ENCODE peak calls at places on chromosomes 1 and 21, in nine cellular contexts. V, M, O, F, P, Y, H, B and R are unnamed samples.

GRCh38 chr1:39957299-39958020 is 2.5 kb downstream of the MFSD2A start:
- DNase-seq in V (peak), M (no peak), O (no peak), F (peak), P (peak), Y (no peak), H (no peak), B (no peak), R (no peak)

GRCh38 chr1:161019767-161020572 is 982 bp downstream of the F11R start:
- DNase-seq in V (no peak), M (peak), O (no peak), F (no peak), P (peak), Y (peak), H (no peak), B (no peak), R (no peak)

GRCh38 chr1:65079941-65080340 is 68.1 kb upstream of the AK4 start:
- DNase-seq in V (peak), M (no peak), O (no peak), F (peak), P (peak), Y (no peak), H (no peak), B (no peak), R (no peak)

GRCh38 chr1:162081316-162081715 is 11.8 kb downstream of the NOS1AP start:
- DNase-seq in V (no peak), M (no peak), O (no peak), F (no peak), P (peak), Y (no peak), H (no peak), B (no peak), R (no peak)

GRCh38 chr1:231934797-231935196 is 308.2 kb downstream of the DISC1 start:
- DNase-seq in V (no peak), M (no peak), O (no peak), F (peak), P (peak), Y (peak), H (no peak), B (no peak), R (peak)

GRCh38 chr1:32877211-32878110 is 6.7 kb upstream of the FNDC5 start:
- DNase-seq in V (no peak), M (no peak), O (no peak), F (no peak), P (no peak), Y (no peak), H (peak), B (no peak), R (no peak)

GRCh38 chr1:33369081-33369480 is 48.2 kb upstream of the A3GALT2 start:
- DNase-seq in V (no peak), M (no peak), O (no peak), F (no peak), P (no peak), Y (no peak), H (no peak), B (no peak), R (no peak)

GRCh38 chr1:193479187-193479586 is 292.8 kb upstream of the B3GALT2 start:
- DNase-seq in V (no peak), M (peak), O (no peak), F (no peak), P (no peak), Y (no peak), H (no peak), B (no peak), R (no peak)

GRCh38 chr1:181562395-181562794 is 79.1 kb downstream of the CACNA1E start:
- DNase-seq in V (no peak), M (peak), O (no peak), F (no peak), P (no peak), Y (no peak), H (no peak), B (no peak), R (no peak)

GRCh38 chr1:100343897-100344296 is 8.4 kb upstream of the CDC14A start:
- DNase-seq in V (no peak), M (no peak), O (no peak), F (no peak), P (no peak), Y (no peak), H (no peak), B (no peak), R (no peak)

GRCh38 chr1:69913967-69914366 is 291.4 kb downstream of the LRRC40 start:
- DNase-seq in V (peak), M (no peak), O (no peak), F (peak), P (peak), Y (no peak), H (no peak), B (no peak), R (no peak)

GRCh38 chr21:45142469-45142868 is 68.1 kb downstream of the ADARB1 start:
- DNase-seq in V (peak), M (no peak), O (no peak), F (peak), P (peak), Y (no peak), H (peak), B (no peak), R (no peak)

GRCh38 chr1:56831874-56832693 is 12.9 kb upstream of the FYB2 start:
- DNase-seq in V (peak), M (peak), O (peak), F (peak), P (peak), Y (peak), H (peak), B (no peak), R (peak)

GRCh38 chr1:12007204-12007603 is 12.1 kb upstream of the MIIP start:
- DNase-seq in V (no peak), M (no peak), O (no peak), F (no peak), P (no peak), Y (no peak), H (no peak), B (no peak), R (no peak)

GRCh38 chr1:156689960-156690672 is 12.9 kb upstream of the NES start:
- DNase-seq in V (peak), M (no peak), O (no peak), F (no peak), P (no peak), Y (no peak), H (no peak), B (no peak), R (no peak)

GRCh38 chr1:3032970-3033794 is 11.9 kb downstream of the ACTRT2 start:
- DNase-seq in V (no peak), M (no peak), O (no peak), F (no peak), P (no peak), Y (no peak), H (peak), B (no peak), R (no peak)

GRCh38 chr1:41619511-41620364 is 135.3 kb upstream of the EDN2 start:
- DNase-seq in V (no peak), M (no peak), O (no peak), F (no peak), P (no peak), Y (no peak), H (no peak), B (no peak), R (no peak)

GRCh38 chr1:119422631-119423030 is 7.7 kb downstream of the HSD3B2 start:
- DNase-seq in V (no peak), M (peak), O (no peak), F (no peak), P (no peak), Y (no peak), H (no peak), B (no peak), R (no peak)

GRCh38 chr1:216846339-216846738 is 123.1 kb upstream of the ESRRG start:
- DNase-seq in V (no peak), M (no peak), O (no peak), F (no peak), P (no peak), Y (no peak), H (no peak), B (no peak), R (no peak)

GRCh38 chr1:3403388-3404179 is 50.9 kb upstream of the ARHGEF16 start:
- DNase-seq in V (no peak), M (no peak), O (no peak), F (no peak), P (no peak), Y (no peak), H (no peak), B (no peak), R (no peak)

GRCh38 chr1:7159116-7159781 is 374.0 kb downstream of the CAMTA1 start:
- DNase-seq in V (no peak), M (no peak), O (no peak), F (no peak), P (no peak), Y (no peak), H (no peak), B (no peak), R (no peak)

GRCh38 chr1:218568962-218569530 is 223.9 kb downstream of the TGFB2 start:
- DNase-seq in V (peak), M (no peak), O (no peak), F (no peak), P (no peak), Y (no peak), H (no peak), B (no peak), R (no peak)

GRCh38 chr1:17434016-17434415 is 5.5 kb downstream of the RCC2 start:
- DNase-seq in V (no peak), M (no peak), O (no peak), F (no peak), P (no peak), Y (no peak), H (no peak), B (no peak), R (no peak)

GRCh38 chr1:215833936-215834729 is 267.0 kb downstream of the KCTD3 start:
- DNase-seq in V (peak), M (no peak), O (no peak), F (peak), P (no peak), Y (no peak), H (no peak), B (no peak), R (no peak)

GRCh38 chr21:32728455-32729237 is 833 bp upstream of the SYNJ1 start:
- DNase-seq in V (no peak), M (no peak), O (no peak), F (no peak), P (no peak), Y (no peak), H (no peak), B (no peak), R (no peak)

GRCh38 chr1:36879613-36880012 is 154.7 kb downstream of the GRIK3 start:
- DNase-seq in V (no peak), M (no peak), O (no peak), F (no peak), P (no peak), Y (no peak), H (no peak), B (no peak), R (no peak)

GRCh38 chr1:37047487-37047886 is 13.2 kb upstream of the GRIK3 start:
- DNase-seq in V (no peak), M (no peak), O (no peak), F (no peak), P (no peak), Y (no peak), H (no peak), B (no peak), R (no peak)

GRCh38 chr1:15007842-15008241 is 145.7 kb upstream of the TMEM51 start:
- DNase-seq in V (no peak), M (no peak), O (no peak), F (no peak), P (no peak), Y (no peak), H (no peak), B (no peak), R (no peak)

GRCh38 chr1:9292361-9293240 is at the start of gene SPSB1:
- DNase-seq in V (peak), M (peak), O (peak), F (peak), P (peak), Y (peak), H (peak), B (no peak), R (no peak)

DNA sequence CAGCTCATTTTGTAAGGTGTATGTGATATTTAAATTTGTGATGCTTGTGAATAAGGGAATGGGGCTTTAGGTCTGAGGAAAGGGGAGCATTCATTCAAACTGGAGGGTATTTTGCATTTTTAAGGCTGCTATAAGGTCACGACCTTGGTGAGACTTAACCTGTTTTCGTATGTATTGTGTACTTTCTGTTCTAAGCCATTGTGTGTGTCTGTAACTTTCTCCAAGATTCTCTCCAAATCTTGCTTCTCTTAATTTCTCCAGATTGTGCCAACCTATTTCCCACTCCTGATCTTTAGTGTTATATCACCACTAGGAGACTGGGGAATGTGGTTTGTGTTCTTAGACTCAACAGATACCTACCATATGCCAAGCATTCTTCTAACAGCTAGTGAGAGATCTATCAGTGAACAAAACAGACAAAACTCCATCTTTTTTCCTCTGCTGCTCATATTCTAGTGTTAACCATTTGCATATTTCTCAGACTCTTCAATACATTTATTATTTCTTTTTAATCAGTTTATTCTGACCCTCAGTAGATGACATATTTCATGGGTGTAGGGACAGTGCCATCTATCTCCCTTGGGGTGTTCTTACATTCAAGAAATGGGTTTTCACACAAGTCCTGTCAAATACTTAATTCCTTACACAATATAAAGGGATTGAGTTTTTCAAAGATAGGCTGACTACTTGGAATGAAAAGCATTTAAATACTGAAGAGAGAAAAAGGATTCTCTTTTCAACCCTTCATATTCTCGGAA is 27.5 kb downstream of the ATP1B1 start:
- DNase-seq in V (peak), M (peak), O (no peak), F (no peak), P (peak), Y (no peak), H (no peak), B (no peak), R (no peak)
- TF ChIP-seq CTCF in V (peak), M (peak), O (no peak), F (peak), P (no peak), Y (no peak), H (no peak), B (peak), R (no peak)

GRCh38 chr1:25484096-25484495 is 53.4 kb downstream of the MACO1 start:
- DNase-seq in V (no peak), M (no peak), O (no peak), F (no peak), P (no peak), Y (no peak), H (peak), B (no peak), R (no peak)

GRCh38 chr1:25486602-25487001 is 55.9 kb downstream of the MACO1 start:
- DNase-seq in V (peak), M (no peak), O (no peak), F (peak), P (peak), Y (no peak), H (no peak), B (no peak), R (no peak)

GRCh38 chr1:25485536-25486235 is 55.0 kb downstream of the MACO1 start:
- DNase-seq in V (no peak), M (no peak), O (no peak), F (no peak), P (no peak), Y (no peak), H (no peak), B (no peak), R (no peak)

GRCh38 chr1:25484533-25484932 is 53.8 kb downstream of the MACO1 start:
- DNase-seq in V (no peak), M (no peak), O (no peak), F (no peak), P (no peak), Y (no peak), H (no peak), B (no peak), R (no peak)

GRCh38 chr1:25487628-25488027 is 55.8 kb upstream of the LDLRAP1 start:
- DNase-seq in V (no peak), M (peak), O (peak), F (no peak), P (no peak), Y (no peak), H (no peak), B (no peak), R (no peak)
- TF ChIP-seq CTCF in V (peak), M (peak), O (peak), F (peak), P (peak), Y (peak), H (no peak), B (peak), R (peak)

GRCh38 chr21:15272591-15272990 is 207.8 kb upstream of the NRIP1 start:
- DNase-seq in V (peak), M (no peak), O (no peak), F (no peak), P (peak), Y (no peak), H (no peak), B (no peak), R (no peak)

GRCh38 chr21:15273244-15273643 is 208.4 kb upstream of the NRIP1 start:
- DNase-seq in V (no peak), M (no peak), O (no peak), F (no peak), P (no peak), Y (no peak), H (no peak), B (no peak), R (no peak)

GRCh38 chr21:15275615-15276228 is 210.9 kb upstream of the NRIP1 start:
- DNase-seq in V (no peak), M (no peak), O (no peak), F (no peak), P (no peak), Y (no peak), H (no peak), B (no peak), R (no peak)

GRCh38 chr21:15276243-15276642 is 211.4 kb upstream of the NRIP1 start:
- DNase-seq in V (no peak), M (no peak), O (no peak), F (no peak), P (no peak), Y (no peak), H (no peak), B (no peak), R (no peak)

GRCh38 chr21:15274701-15275255 is 210.0 kb upstream of the NRIP1 start:
- DNase-seq in V (no peak), M (no peak), O (no peak), F (no peak), P (no peak), Y (no peak), H (no peak), B (no peak), R (no peak)
- TF ChIP-seq CTCF in V (no peak), M (no peak), O (no peak), F (no peak), P (no peak), Y (no peak), H (no peak), B (no peak), R (no peak)

GRCh38 chr1:67491280-67491679 is 61.1 kb upstream of the SERBP1 start:
- DNase-seq in V (no peak), M (no peak), O (no peak), F (no peak), P (no peak), Y (no peak), H (no peak), B (no peak), R (no peak)

GRCh38 chr1:67493148-67493547 is 62.9 kb upstream of the SERBP1 start:
- DNase-seq in V (no peak), M (no peak), O (no peak), F (no peak), P (no peak), Y (no peak), H (no peak), B (no peak), R (no peak)

GRCh38 chr1:67485046-67485811 is 55.0 kb upstream of the SERBP1 start:
- DNase-seq in V (no peak), M (no peak), O (no peak), F (no peak), P (no peak), Y (no peak), H (no peak), B (no peak), R (no peak)

GRCh38 chr1:67484492-67484891 is 54.3 kb upstream of the SERBP1 start:
- DNase-seq in V (no peak), M (no peak), O (no peak), F (no peak), P (peak), Y (no peak), H (no peak), B (no peak), R (no peak)

GRCh38 chr1:67489643-67490042 is 59.4 kb upstream of the SERBP1 start:
- DNase-seq in V (peak), M (peak), O (no peak), F (peak), P (peak), Y (peak), H (no peak), B (no peak), R (no peak)
- TF ChIP-seq CTCF in V (peak), M (peak), O (no peak), F (peak), P (peak), Y (no peak), H (no peak), B (peak), R (peak)

DNA sequence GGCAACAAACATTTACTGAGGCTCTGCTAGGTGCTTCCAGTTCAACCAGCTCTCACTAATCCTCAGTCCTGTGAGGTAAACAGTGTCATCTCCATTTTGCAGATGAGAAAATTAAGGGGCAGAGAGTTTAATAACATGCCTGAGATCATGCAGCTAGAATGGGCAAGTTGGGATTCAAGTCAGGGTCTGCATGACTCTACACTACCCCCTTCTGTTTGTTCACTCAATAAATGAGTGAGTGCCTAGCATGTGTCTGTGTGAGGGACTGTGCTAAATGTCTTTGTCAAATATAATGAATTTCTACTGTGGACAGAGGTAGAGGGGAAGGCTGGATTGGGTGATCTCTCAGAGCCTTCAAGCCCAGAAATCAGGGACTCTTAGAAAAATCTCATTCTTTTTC is 4.5 kb downstream of the PEF1 start:
- DNase-seq in V (no peak), M (no peak), O (no peak), F (no peak), P (no peak), Y (no peak), H (no peak), B (no peak), R (no peak)
- TF ChIP-seq CTCF in V (no peak), M (no peak), O (no peak), F (no peak), P (no peak), Y (no peak), H (no peak), B (no peak), R (peak)

GRCh38 chr1:240169188-240169587 is 77.5 kb downstream of the FMN2 start:
- DNase-seq in V (peak), M (no peak), O (no peak), F (peak), P (no peak), Y (peak), H (no peak), B (no peak), R (no peak)
- TF ChIP-seq CTCF in V (peak), M (no peak), O (peak), F (peak), P (peak), Y (no peak), H (no peak), B (peak), R (peak)

GRCh38 chr1:210775289-210775688 is 358.7 kb downstream of the KCNH1 start:
- DNase-seq in V (no peak), M (no peak), O (no peak), F (no peak), P (no peak), Y (no peak), H (no peak), B (no peak), R (no peak)
- TF ChIP-seq CTCF in V (no peak), M (no peak), O (no peak), F (no peak), P (no peak), Y (no peak), H (no peak), B (no peak), R (no peak)

DNA sequence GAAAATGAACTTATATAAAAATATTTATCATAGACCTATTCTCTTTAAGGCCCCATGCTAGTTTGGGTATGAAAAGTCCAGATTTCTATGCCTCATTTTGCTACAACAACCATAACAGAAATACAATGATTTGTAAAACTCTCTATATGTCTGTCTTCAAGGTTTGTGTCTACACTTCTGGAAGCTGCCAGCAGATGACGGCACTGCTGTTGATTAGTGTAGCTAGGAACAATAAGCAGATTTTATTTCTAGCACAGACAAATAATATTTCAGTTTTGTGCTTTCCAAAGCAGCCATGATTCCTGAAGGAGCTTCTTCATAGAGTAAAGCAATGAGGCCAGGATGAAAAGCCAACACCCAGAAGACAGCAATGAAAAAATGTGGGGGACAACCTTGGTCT is 779.6 kb upstream of the ADGRL2 start:
- DNase-seq in V (no peak), M (no peak), O (no peak), F (peak), P (peak), Y (no peak), H (no peak), B (no peak), R (no peak)
- TF ChIP-seq CTCF in V (no peak), M (no peak), O (no peak), F (peak), P (peak), Y (no peak), H (no peak), B (peak), R (no peak)